ENCODE peak calls at places on chromosomes 6 and 20, in seven cellular contexts. One of them, this sample, is unnamed.

GRCh38 chr6:166438211-166438861 is 55.6 kb upstream of the MPC1 start:
- DNase-seq in ovary: no peak
- DNase-seq in B cell: no peak
- DNase-seq in A549: no peak
- DNase-seq in progenitor cell of endocrine pancreas: no peak
- DNase-seq in WTC11: no peak
- DNase-seq in left ventricle myocardium inferior: no peak
- DNase-seq in this sample: no peak

GRCh38 chr6:169857343-169858292 is 106.2 kb downstream of the ERMARD start:
- DNase-seq in progenitor cell of endocrine pancreas: no peak
- DNase-seq in left ventricle myocardium inferior: no peak
- DNase-seq in A549: no peak
- DNase-seq in WTC11: no peak
- DNase-seq in B cell: no peak
- DNase-seq in ovary: no peak
- DNase-seq in this sample: no peak

GRCh38 chr6:32973144-32973854 is 4.9 kb downstream of the BRD2 start:
- DNase-seq in left ventricle myocardium inferior: no peak
- DNase-seq in ovary: peak
- DNase-seq in WTC11: peak
- DNase-seq in progenitor cell of endocrine pancreas: no peak
- DNase-seq in A549: peak
- DNase-seq in B cell: peak
- DNase-seq in this sample: no peak

GRCh38 chr20:49288784-49289696 is 11.2 kb upstream of the ZNFX1 start:
- DNase-seq in A549: no peak
- DNase-seq in ovary: no peak
- DNase-seq in B cell: no peak
- DNase-seq in progenitor cell of endocrine pancreas: no peak
- DNase-seq in WTC11: no peak
- DNase-seq in left ventricle myocardium inferior: no peak
- DNase-seq in this sample: no peak

GRCh38 chr6:158409451-158409850 is 97.2 kb downstream of the TULP4 start:
- DNase-seq in A549: no peak
- DNase-seq in ovary: no peak
- DNase-seq in progenitor cell of endocrine pancreas: no peak
- DNase-seq in WTC11: no peak
- DNase-seq in left ventricle myocardium inferior: peak
- DNase-seq in B cell: no peak
- DNase-seq in this sample: no peak

GRCh38 chr6:18551228-18551627 is 164.1 kb downstream of the RNF144B start:
- DNase-seq in progenitor cell of endocrine pancreas: no peak
- DNase-seq in ovary: no peak
- DNase-seq in WTC11: no peak
- DNase-seq in B cell: no peak
- DNase-seq in left ventricle myocardium inferior: no peak
- DNase-seq in A549: no peak
- DNase-seq in this sample: no peak

GRCh38 chr6:81589465-81590313 is 162.8 kb downstream of the TENT5A start:
- DNase-seq in left ventricle myocardium inferior: no peak
- DNase-seq in B cell: no peak
- DNase-seq in progenitor cell of endocrine pancreas: no peak
- DNase-seq in ovary: no peak
- DNase-seq in WTC11: no peak
- DNase-seq in A549: no peak
- DNase-seq in this sample: no peak

GRCh38 chr6:105077592-105078463 is 102.0 kb downstream of the POPDC3 start:
- DNase-seq in B cell: no peak
- DNase-seq in progenitor cell of endocrine pancreas: no peak
- DNase-seq in A549: peak
- DNase-seq in ovary: no peak
- DNase-seq in WTC11: no peak
- DNase-seq in left ventricle myocardium inferior: no peak
- DNase-seq in this sample: peak

GRCh38 chr6:163634514-163635171 is 220.1 kb downstream of the QKI start:
- DNase-seq in WTC11: peak
- DNase-seq in ovary: no peak
- DNase-seq in A549: no peak
- DNase-seq in B cell: no peak
- DNase-seq in progenitor cell of endocrine pancreas: no peak
- DNase-seq in left ventricle myocardium inferior: no peak
- DNase-seq in this sample: no peak

GRCh38 chr6:43490523-43490939 is 13.2 kb downstream of the TJAP1 start:
- DNase-seq in ovary: no peak
- DNase-seq in WTC11: no peak
- DNase-seq in A549: no peak
- DNase-seq in B cell: no peak
- DNase-seq in left ventricle myocardium inferior: no peak
- DNase-seq in progenitor cell of endocrine pancreas: no peak
- DNase-seq in this sample: no peak

GRCh38 chr6:55449219-55449618 is 122.0 kb downstream of the GFRAL start:
- DNase-seq in progenitor cell of endocrine pancreas: no peak
- DNase-seq in ovary: no peak
- DNase-seq in left ventricle myocardium inferior: no peak
- DNase-seq in WTC11: peak
- DNase-seq in A549: peak
- DNase-seq in B cell: no peak
- DNase-seq in this sample: no peak

GRCh38 chr6:100460650-100461204 is 4.0 kb downstream of the SIM1 start:
- DNase-seq in B cell: no peak
- DNase-seq in ovary: no peak
- DNase-seq in A549: peak
- DNase-seq in progenitor cell of endocrine pancreas: no peak
- DNase-seq in left ventricle myocardium inferior: no peak
- DNase-seq in WTC11: peak
- DNase-seq in this sample: no peak

GRCh38 chr20:52150440-52151258 is 40.9 kb downstream of the ZFP64 start:
- DNase-seq in B cell: peak
- DNase-seq in left ventricle myocardium inferior: no peak
- DNase-seq in ovary: no peak
- DNase-seq in progenitor cell of endocrine pancreas: no peak
- DNase-seq in A549: peak
- DNase-seq in WTC11: no peak
- DNase-seq in this sample: peak

GRCh38 chr20:44035924-44036323 is 121.3 kb downstream of the TOX2 start:
- DNase-seq in B cell: no peak
- DNase-seq in progenitor cell of endocrine pancreas: no peak
- DNase-seq in WTC11: no peak
- DNase-seq in ovary: no peak
- DNase-seq in left ventricle myocardium inferior: no peak
- DNase-seq in A549: no peak
- DNase-seq in this sample: no peak

GRCh38 chr6:17311595-17312311 is 30.6 kb downstream of the RBM24 start:
- DNase-seq in ovary: no peak
- DNase-seq in B cell: no peak
- DNase-seq in WTC11: no peak
- DNase-seq in left ventricle myocardium inferior: peak
- DNase-seq in progenitor cell of endocrine pancreas: no peak
- DNase-seq in A549: peak
- DNase-seq in this sample: no peak

GRCh38 chr6:168545428-168545827 is 104.4 kb downstream of the SMOC2 start:
- DNase-seq in A549: no peak
- DNase-seq in WTC11: no peak
- DNase-seq in ovary: no peak
- DNase-seq in left ventricle myocardium inferior: no peak
- DNase-seq in progenitor cell of endocrine pancreas: no peak
- DNase-seq in B cell: no peak
- DNase-seq in this sample: no peak

GRCh38 chr20:16035576-16035975 is 537.7 kb downstream of the KIF16B start:
- DNase-seq in B cell: no peak
- DNase-seq in WTC11: no peak
- DNase-seq in ovary: no peak
- DNase-seq in progenitor cell of endocrine pancreas: no peak
- DNase-seq in A549: no peak
- DNase-seq in left ventricle myocardium inferior: no peak
- DNase-seq in this sample: no peak

GRCh38 chr6:11223296-11223695 is 9.2 kb downstream of the NEDD9 start:
- DNase-seq in B cell: no peak
- DNase-seq in WTC11: no peak
- DNase-seq in progenitor cell of endocrine pancreas: no peak
- DNase-seq in left ventricle myocardium inferior: no peak
- DNase-seq in ovary: no peak
- DNase-seq in A549: no peak
- DNase-seq in this sample: no peak

GRCh38 chr6:138622967-138623366 is 123.7 kb upstream of the NHSL1 start:
- DNase-seq in WTC11: no peak
- DNase-seq in B cell: no peak
- DNase-seq in A549: peak
- DNase-seq in left ventricle myocardium inferior: no peak
- DNase-seq in progenitor cell of endocrine pancreas: no peak
- DNase-seq in ovary: no peak
- DNase-seq in this sample: no peak

GRCh38 chr6:83463886-83464285 is 33.0 kb upstream of the ME1 start:
- DNase-seq in WTC11: no peak
- DNase-seq in A549: no peak
- DNase-seq in B cell: no peak
- DNase-seq in progenitor cell of endocrine pancreas: no peak
- DNase-seq in ovary: no peak
- DNase-seq in left ventricle myocardium inferior: no peak
- DNase-seq in this sample: no peak

GRCh38 chr20:57530327-57530981 is 5.5 kb upstream of the CTCFL start:
- DNase-seq in ovary: no peak
- DNase-seq in left ventricle myocardium inferior: no peak
- DNase-seq in progenitor cell of endocrine pancreas: no peak
- DNase-seq in WTC11: no peak
- DNase-seq in A549: no peak
- DNase-seq in B cell: no peak
- DNase-seq in this sample: no peak

GRCh38 chr6:15901141-15902115 is 227.5 kb upstream of the MYLIP start:
- DNase-seq in B cell: peak
- DNase-seq in progenitor cell of endocrine pancreas: no peak
- DNase-seq in WTC11: no peak
- DNase-seq in left ventricle myocardium inferior: no peak
- DNase-seq in ovary: no peak
- DNase-seq in A549: no peak
- DNase-seq in this sample: no peak

GRCh38 chr6:169589293-169589692 is 112.5 kb downstream of the WDR27 start:
- DNase-seq in WTC11: no peak
- DNase-seq in ovary: no peak
- DNase-seq in B cell: peak
- DNase-seq in progenitor cell of endocrine pancreas: no peak
- DNase-seq in left ventricle myocardium inferior: no peak
- DNase-seq in A549: no peak
- DNase-seq in this sample: no peak

DNA sequence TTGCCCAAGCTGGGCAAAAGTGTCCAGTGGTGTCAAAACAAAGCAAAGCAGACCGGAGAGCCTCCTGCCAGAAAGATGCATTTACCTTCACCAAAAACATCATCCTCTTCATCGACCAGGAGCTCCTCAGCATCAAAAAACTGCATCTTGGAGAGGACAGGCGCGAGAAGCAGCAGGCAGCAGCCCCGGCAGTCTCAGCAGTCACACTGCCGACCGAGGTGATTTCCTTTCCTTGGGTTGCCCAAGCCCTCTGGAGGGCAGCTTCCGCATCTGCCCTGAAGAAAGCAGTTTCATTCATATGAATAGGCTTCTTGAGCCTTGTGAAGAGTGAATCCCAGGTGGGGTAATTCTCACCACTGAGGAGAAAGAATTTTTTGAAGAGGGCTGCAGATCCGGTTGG is at the start of gene RIPOR2:
- DNase-seq in WTC11: peak
- DNase-seq in left ventricle myocardium inferior: peak
- DNase-seq in A549: peak
- DNase-seq in ovary: no peak
- DNase-seq in progenitor cell of endocrine pancreas: no peak
- DNase-seq in B cell: peak
- DNase-seq in this sample: no peak
- TF ChIP-seq CTCF in WTC11: no peak
- TF ChIP-seq CTCF in left ventricle myocardium inferior: no peak
- TF ChIP-seq CTCF in A549: no peak
- TF ChIP-seq CTCF in ovary: no peak
- TF ChIP-seq CTCF in progenitor cell of endocrine pancreas: no peak
- TF ChIP-seq CTCF in B cell: peak
- TF ChIP-seq CTCF in this sample: no peak

GRCh38 chr6:22470454-22471368 is 98.7 kb upstream of the HDGFL1 start:
- DNase-seq in left ventricle myocardium inferior: peak
- DNase-seq in WTC11: no peak
- DNase-seq in B cell: no peak
- DNase-seq in ovary: peak
- DNase-seq in progenitor cell of endocrine pancreas: no peak
- DNase-seq in A549: peak
- DNase-seq in this sample: no peak
- TF ChIP-seq CTCF in left ventricle myocardium inferior: peak
- TF ChIP-seq CTCF in WTC11: no peak
- TF ChIP-seq CTCF in B cell: no peak
- TF ChIP-seq CTCF in ovary: peak
- TF ChIP-seq CTCF in progenitor cell of endocrine pancreas: peak
- TF ChIP-seq CTCF in A549: no peak
- TF ChIP-seq CTCF in this sample: no peak

GRCh38 chr6:36804549-36804948 is 34.7 kb downstream of the CPNE5 start:
- DNase-seq in ovary: no peak
- DNase-seq in B cell: no peak
- DNase-seq in progenitor cell of endocrine pancreas: no peak
- DNase-seq in left ventricle myocardium inferior: no peak
- DNase-seq in WTC11: no peak
- DNase-seq in A549: no peak
- DNase-seq in this sample: no peak
- TF ChIP-seq CTCF in ovary: no peak
- TF ChIP-seq CTCF in B cell: no peak
- TF ChIP-seq CTCF in progenitor cell of endocrine pancreas: no peak
- TF ChIP-seq CTCF in left ventricle myocardium inferior: no peak
- TF ChIP-seq CTCF in WTC11: no peak
- TF ChIP-seq CTCF in A549: no peak
- TF ChIP-seq CTCF in this sample: no peak

GRCh38 chr6:22041797-22042489 is 254.9 kb downstream of the PRL start:
- DNase-seq in progenitor cell of endocrine pancreas: no peak
- DNase-seq in A549: no peak
- DNase-seq in B cell: no peak
- DNase-seq in left ventricle myocardium inferior: no peak
- DNase-seq in WTC11: no peak
- DNase-seq in ovary: no peak
- DNase-seq in this sample: no peak

GRCh38 chr6:22030730-22031619 is 265.9 kb downstream of the PRL start:
- DNase-seq in ovary: no peak
- DNase-seq in progenitor cell of endocrine pancreas: no peak
- DNase-seq in left ventricle myocardium inferior: no peak
- DNase-seq in WTC11: no peak
- DNase-seq in B cell: no peak
- DNase-seq in A549: no peak
- DNase-seq in this sample: no peak

GRCh38 chr6:22035690-22036089 is 261.1 kb downstream of the PRL start:
- DNase-seq in A549: no peak
- DNase-seq in progenitor cell of endocrine pancreas: no peak
- DNase-seq in left ventricle myocardium inferior: no peak
- DNase-seq in WTC11: no peak
- DNase-seq in ovary: no peak
- DNase-seq in B cell: no peak
- DNase-seq in this sample: no peak

GRCh38 chr6:22036267-22036666 is 260.6 kb downstream of the PRL start:
- DNase-seq in left ventricle myocardium inferior: no peak
- DNase-seq in ovary: no peak
- DNase-seq in A549: peak
- DNase-seq in WTC11: peak
- DNase-seq in B cell: no peak
- DNase-seq in progenitor cell of endocrine pancreas: peak
- DNase-seq in this sample: no peak

DNA sequence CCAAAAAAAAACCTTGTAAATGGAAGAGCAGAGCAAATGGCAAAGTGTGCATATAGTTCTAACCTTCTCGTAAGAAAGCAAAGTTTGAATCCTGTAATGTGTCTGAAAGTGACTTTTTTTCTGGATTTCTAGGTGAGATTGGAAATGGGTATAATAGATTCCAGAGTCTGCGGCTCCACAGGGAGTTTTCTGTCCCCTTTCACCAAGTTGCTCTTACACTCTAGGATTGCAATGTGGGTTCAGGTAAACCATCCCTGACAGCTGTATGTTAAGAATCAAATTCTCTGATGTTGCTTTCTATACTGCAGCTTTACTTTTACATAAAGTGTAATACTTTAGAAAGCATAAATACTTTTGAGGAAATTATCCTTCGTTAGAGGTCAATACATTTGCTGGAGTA is 260.1 kb downstream of the PRL start:
- DNase-seq in A549: no peak
- DNase-seq in left ventricle myocardium inferior: no peak
- DNase-seq in ovary: no peak
- DNase-seq in B cell: no peak
- DNase-seq in WTC11: no peak
- DNase-seq in progenitor cell of endocrine pancreas: no peak
- DNase-seq in this sample: no peak
- TF ChIP-seq CTCF in A549: no peak
- TF ChIP-seq CTCF in left ventricle myocardium inferior: no peak
- TF ChIP-seq CTCF in ovary: no peak
- TF ChIP-seq CTCF in B cell: no peak
- TF ChIP-seq CTCF in WTC11: no peak
- TF ChIP-seq CTCF in progenitor cell of endocrine pancreas: no peak
- TF ChIP-seq CTCF in this sample: no peak